ENCODE peak calls at places on chromosomes 11 and 22, in four cellular contexts. U, D, S and I are unnamed samples.

GRCh38 chr22:25059438-25059837 is 106.9 kb downstream of the KIAA1671 start:
- DNase-seq in S (no peak), U (no peak), D (no peak), I (no peak)

GRCh38 chr11:64970731-64971151 is 1.2 kb downstream of the MAJIN start:
- DNase-seq in U (no peak), S (no peak), D (no peak), I (no peak)

GRCh38 chr11:12386745-12387144 is 9.4 kb downstream of the PARVA start:
- DNase-seq in D (no peak), S (no peak), U (no peak), I (no peak)

GRCh38 chr11:128210148-128210940 is 377.0 kb downstream of the ETS1 start:
- DNase-seq in U (peak; percentile 57), D (no peak), S (peak; percentile 34), I (no peak)

GRCh38 chr11:64128255-64129006 is 37.5 kb downstream of the MACROD1 start:
- DNase-seq in D (no peak), S (no peak), U (no peak), I (no peak)

GRCh38 chr11:125382211-125382807 is 113.8 kb downstream of the FEZ1 start:
- DNase-seq in U (no peak), S (no peak), D (no peak), I (no peak)

GRCh38 chr11:82229346-82229745 is 504.3 kb downstream of the FAM181B start:
- DNase-seq in S (no peak), D (no peak), U (no peak), I (no peak)

GRCh38 chr22:48702573-48703264 is 1125.0 kb downstream of the BRD1 start:
- DNase-seq in S (peak; percentile 20), U (no peak), D (peak; percentile 67), I (no peak)

GRCh38 chr11:47997063-47998053 is 17.0 kb downstream of the PTPRJ start:
- DNase-seq in U (no peak), S (no peak), D (no peak), I (no peak)

GRCh38 chr11:82682003-82682751 is 51.5 kb downstream of the FAM181B start:
- DNase-seq in S (no peak), D (no peak), U (peak; percentile 52), I (no peak)

GRCh38 chr22:30778261-30778660 is 83.6 kb downstream of the OSBP2 start:
- DNase-seq in S (no peak), D (no peak), U (no peak), I (no peak)

GRCh38 chr11:61976420-61976800 is 9.0 kb upstream of the FTH1 start:
- DNase-seq in U (no peak), D (no peak), S (no peak), I (no peak)

GRCh38 chr11:103586756-103587155 is 449.7 kb upstream of the DDI1 start:
- DNase-seq in U (no peak), D (no peak), S (no peak), I (no peak)

GRCh38 chr11:94151903-94152677 is 23.4 kb downstream of the PANX1 start:
- DNase-seq in D (no peak), S (no peak), U (no peak), I (no peak)

GRCh38 chr22:22167791-22168189 is 76.8 kb upstream of the VPREB1 start:
- DNase-seq in U (no peak), D (no peak), S (no peak), I (no peak)

GRCh38 chr11:130602700-130603584 is 154.5 kb downstream of the ADAMTS15 start:
- DNase-seq in D (no peak), U (no peak), S (no peak), I (no peak)

GRCh38 chr11:17683378-17684161 is 35.8 kb upstream of the MYOD1 start:
- DNase-seq in D (no peak), S (no peak), U (no peak), I (no peak)

GRCh38 chr22:37740455-37741311 is 43.8 kb downstream of the TRIOBP start:
- DNase-seq in U (no peak), S (no peak), D (no peak), I (no peak)

GRCh38 chr11:28342704-28343103 is 234.5 kb downstream of the METTL15 start:
- DNase-seq in U (no peak), S (no peak), D (no peak), I (no peak)

GRCh38 chr22:30196867-30197336 is 49.7 kb downstream of the LIF start:
- DNase-seq in S (no peak), U (no peak), D (no peak), I (no peak)

GRCh38 chr22:45743687-45744086 is 72.1 kb downstream of the ATXN10 start:
- DNase-seq in S (no peak), D (no peak), U (no peak), I (no peak)

GRCh38 chr11:108253176-108253575 is 30.3 kb downstream of the ATM start:
- DNase-seq in S (no peak), U (no peak), D (no peak), I (no peak)

GRCh38 chr22:46830841-46831240 is 68.4 kb downstream of the TBC1D22A start:
- DNase-seq in U (no peak), D (no peak), S (no peak), I (no peak)

GRCh38 chr11:47915407-47916137 is 64.8 kb upstream of the PTPRJ start:
- DNase-seq in U (no peak), D (no peak), S (peak; percentile 20), I (no peak)

GRCh38 chr11:100892886-100893285 is 205.8 kb downstream of the ARHGAP42 start:
- DNase-seq in D (no peak), U (no peak), S (no peak), I (no peak)

GRCh38 chr11:15875934-15876333 is 480.4 kb downstream of the SOX6 start:
- DNase-seq in U (no peak), D (no peak), S (no peak), I (no peak)

GRCh38 chr11:17164361-17165246 is 43.2 kb downstream of the PIK3C2A start:
- DNase-seq in S (no peak), U (no peak), D (no peak), I (no peak)

GRCh38 chr11:26987205-26987604 is 6.7 kb upstream of the FIBIN start:
- DNase-seq in D (no peak), S (no peak), U (no peak), I (no peak)

GRCh38 chr11:119905162-119905561 is 176.2 kb upstream of the NECTIN1 start:
- DNase-seq in U (no peak), S (no peak), D (no peak), I (no peak)

GRCh38 chr22:45212992-45213751 is 27.5 kb downstream of the KIAA0930 start:
- DNase-seq in S (no peak), U (no peak), D (no peak), I (no peak)

GRCh38 chr11:78698612-78699011 is 123.9 kb upstream of the NARS2 start:
- DNase-seq in S (no peak), D (no peak), U (no peak), I (no peak)

GRCh38 chr22:37751449-37752188 is 54.8 kb downstream of the TRIOBP start:
- DNase-seq in D (no peak), U (no peak), S (no peak), I (no peak)

GRCh38 chr22:39498368-39498767 is 3.7 kb upstream of the MIEF1 start:
- DNase-seq in U (no peak), D (no peak), S (no peak), I (no peak)

GRCh38 chr11:35402751-35403454 is 16.5 kb downstream of the SLC1A2 start:
- DNase-seq in D (no peak), U (no peak), S (no peak), I (no peak)
- TF ChIP-seq CTCF in D (no peak), U (no peak), S (no peak), I (no peak)

DNA sequence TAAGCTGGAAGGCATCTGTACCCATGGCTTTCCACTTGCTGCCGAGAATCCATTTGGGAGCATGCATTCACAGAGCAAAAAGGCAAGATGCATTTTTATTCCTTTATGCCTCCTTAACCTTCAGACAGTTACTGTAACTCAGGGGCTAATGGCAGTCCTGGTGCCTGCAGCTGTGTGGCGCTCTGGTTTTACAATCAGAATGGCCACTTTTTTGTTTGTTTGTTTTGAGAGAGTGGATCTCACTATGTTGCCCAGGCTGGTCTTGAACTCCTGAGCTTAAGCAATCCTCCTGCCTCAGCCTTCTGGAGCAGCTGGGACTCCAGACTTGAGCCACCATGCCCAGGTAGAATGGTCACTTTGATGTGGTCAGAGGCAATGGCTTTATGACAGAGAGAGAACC is 101.8 kb downstream of the NAV2 start:
- DNase-seq in D (no peak), U (no peak), S (no peak), I (no peak)
- TF ChIP-seq CTCF in D (no peak), U (no peak), S (no peak), I (no peak)

GRCh38 chr11:80379620-80380278 is 938.9 kb upstream of the TENM4 start:
- DNase-seq in D (no peak), S (no peak), U (no peak), I (no peak)

GRCh38 chr11:80388133-80388532 is 947.3 kb upstream of the TENM4 start:
- DNase-seq in S (no peak), U (no peak), D (no peak), I (no peak)

GRCh38 chr11:80388536-80388935 is 947.7 kb upstream of the TENM4 start:
- DNase-seq in U (no peak), S (no peak), D (no peak), I (no peak)

DNA sequence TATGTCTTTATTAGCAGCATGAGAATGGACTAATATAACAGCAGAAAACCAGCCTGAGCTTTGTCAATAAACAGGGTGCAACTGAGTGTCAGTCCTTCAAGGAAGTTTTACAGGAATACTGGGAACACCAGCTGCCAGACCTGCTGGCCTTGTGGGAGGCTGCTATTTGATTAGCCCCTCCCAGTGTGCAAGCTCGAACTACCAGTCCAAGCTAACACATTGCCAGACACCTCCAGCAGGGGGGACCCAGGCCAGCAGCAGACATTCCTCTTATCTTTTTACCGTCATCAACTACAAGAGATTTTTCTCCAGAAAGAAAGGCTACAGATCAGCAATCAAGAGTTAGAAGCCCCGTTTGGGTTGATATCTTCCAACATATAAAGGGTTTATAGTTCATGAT is 942.8 kb upstream of the TENM4 start:
- DNase-seq in D (no peak), S (peak; percentile 3), U (no peak), I (no peak)
- TF ChIP-seq CTCF in D (no peak), S (no peak), U (no peak), I (no peak)

GRCh38 chr11:34105957-34106504 is 602 bp downstream of the NAT10 start:
- DNase-seq in D (no peak), U (no peak), S (no peak), I (no peak)

GRCh38 chr11:34104680-34105078 is 750 bp upstream of the NAT10 start:
- DNase-seq in U (no peak), S (no peak), D (no peak), I (no peak)

DNA sequence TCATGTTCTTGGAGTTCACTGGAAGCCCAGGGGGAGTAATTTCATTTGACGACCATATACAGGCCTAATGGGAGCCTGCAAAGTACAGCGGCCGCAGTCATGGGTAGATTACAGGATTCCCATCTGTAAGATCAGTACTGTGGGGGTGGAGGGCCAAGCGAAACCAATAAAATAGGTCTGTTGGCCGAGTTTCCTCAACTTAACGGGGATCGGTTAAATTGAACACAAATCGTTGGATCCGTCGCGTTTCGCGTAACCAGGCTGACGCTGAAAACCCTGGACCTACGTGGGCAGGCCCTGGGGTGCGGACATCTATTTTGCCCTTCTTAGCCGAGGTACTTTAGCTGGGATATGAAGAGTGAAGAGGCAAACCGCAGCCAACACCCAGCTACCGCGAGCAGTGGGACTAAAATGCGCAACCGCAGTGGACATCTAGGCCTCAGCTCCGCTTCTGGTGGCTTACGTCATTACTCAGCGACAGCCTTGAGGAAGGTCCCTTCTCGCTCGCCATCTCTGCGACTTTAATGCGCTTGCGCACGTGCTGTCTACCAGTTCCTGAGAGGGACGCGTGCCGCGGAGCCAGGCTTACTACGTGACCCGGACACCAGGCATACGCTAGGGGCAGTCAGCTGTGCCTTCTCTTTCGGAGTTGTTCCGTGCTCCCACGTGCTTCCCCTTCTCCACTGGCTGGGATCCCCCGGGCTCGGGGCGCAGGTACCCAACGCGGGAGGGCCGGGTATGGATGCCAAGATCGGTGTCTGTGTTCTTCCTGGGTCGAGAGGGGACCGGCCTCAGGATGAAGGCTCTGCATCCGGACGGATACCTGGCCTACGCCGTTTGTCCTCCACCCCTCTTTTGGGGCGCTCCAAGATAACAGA is at the start of gene NAT10:
- DNase-seq in S (peak; percentile 96), U (peak; percentile 97), D (peak; percentile 91), I (peak; percentile 95)
- TF ChIP-seq CTCF in S (no peak), U (no peak), D (peak; percentile 32), I (no peak)